ENCODE peak calls at places on chromosomes 13 and 19, in four cellular contexts. U is progenitor cell of endocrine pancreas, E is H9, V is HT-29. W is an unnamed sample.

GRCh38 chr19:8526345-8527062 is 12.5 kb upstream of the ZNF414 start:
- DNase-seq in U (peak), E (peak), V (peak), W (peak)

GRCh38 chr13:23399254-23399796 is 34.2 kb downstream of the SACS start:
- DNase-seq in U (no peak), E (peak), V (peak), W (no peak)

GRCh38 chr19:11142528-11143171 is 12.9 kb downstream of the SPC24 start:
- DNase-seq in U (no peak), E (peak), V (peak), W (peak)

GRCh38 chr13:112464720-112465119 is 88.6 kb downstream of the SPACA7 start:
- DNase-seq in U (no peak), E (no peak), V (no peak), W (no peak)

GRCh38 chr13:20528451-20528850 is 2.8 kb upstream of the CRYL1 start:
- DNase-seq in U (no peak), E (no peak), V (no peak), W (no peak)

GRCh38 chr19:58397533-58398037 is 2.1 kb downstream of the RNF225 start:
- DNase-seq in U (no peak), E (peak), V (no peak), W (peak)

GRCh38 chr13:21435710-21436151 is 23.4 kb downstream of the ZDHHC20 start:
- DNase-seq in U (no peak), E (no peak), V (peak), W (no peak)

GRCh38 chr19:52922841-52923781 is at the start of gene ZNF888:
- DNase-seq in U (peak), E (peak), V (peak), W (peak)

GRCh38 chr19:15432018-15432494 is 13.3 kb upstream of the AKAP8L start:
- DNase-seq in U (no peak), E (no peak), V (peak), W (no peak)

GRCh38 chr19:20926796-20927195 is 3.7 kb downstream of the ZNF85 start:
- DNase-seq in U (no peak), E (no peak), V (no peak), W (no peak)

GRCh38 chr19:47190167-47190727 is 40.8 kb downstream of the BBC3 start:
- DNase-seq in U (no peak), E (no peak), V (peak), W (no peak)

GRCh38 chr13:72896869-72897268 is 114.9 kb downstream of the PIBF1 start:
- DNase-seq in U (no peak), E (no peak), V (no peak), W (no peak)

GRCh38 chr19:49579193-49579592 is 1.2 kb downstream of the NOSIP start:
- DNase-seq in U (no peak), E (no peak), V (no peak), W (no peak)

GRCh38 chr13:90518398-90518797 is 829.1 kb upstream of the MIR17HG start:
- DNase-seq in U (no peak), E (no peak), V (no peak), W (no peak)

GRCh38 chr13:98143157-98143553 is 261 bp downstream of the FARP1 start:
- DNase-seq in U (no peak), E (peak), V (no peak), W (no peak)

GRCh38 chr13:48235100-48235813 is 2.3 kb downstream of the ITM2B start:
- DNase-seq in U (no peak), E (peak), V (peak), W (peak)

GRCh38 chr13:39324806-39325311 is 278.1 kb downstream of the LHFPL6 start:
- DNase-seq in U (no peak), E (no peak), V (no peak), W (no peak)

GRCh38 chr19:5022066-5022860 is 53.4 kb downstream of the KDM4B start:
- DNase-seq in U (no peak), E (no peak), V (no peak), W (no peak)

GRCh38 chr13:76925115-76925514 is 23.2 kb upstream of the ACOD1 start:
- DNase-seq in U (no peak), E (no peak), V (no peak), W (no peak)

GRCh38 chr19:12766051-12766521 is 9.3 kb downstream of the HOOK2 start:
- DNase-seq in U (peak), E (peak), V (peak), W (peak)

GRCh38 chr19:53511933-53512374 is 26.0 kb upstream of the ZNF331 start:
- DNase-seq in U (peak), E (peak), V (peak), W (peak)

GRCh38 chr13:27406178-27406939 is 18.1 kb upstream of the GTF3A start:
- DNase-seq in U (no peak), E (no peak), V (peak), W (no peak)

GRCh38 chr13:23673354-23673753 is 103.1 kb downstream of the TNFRSF19 start:
- DNase-seq in U (no peak), E (no peak), V (no peak), W (no peak)

GRCh38 chr19:1366899-1367870 is 16.5 kb upstream of the NDUFS7 start:
- DNase-seq in U (no peak), E (no peak), V (no peak), W (no peak)

GRCh38 chr19:57664269-57665127 is 4.2 kb upstream of the ZSCAN4 start:
- DNase-seq in U (peak), E (peak), V (peak), W (peak)